ENCODE peak calls at places on chromosome 21, in ten cellular contexts. I is AG09309; M is cardiac septum; B is type B pancreatic cell; K is HTR-8/SVneo; Y is GM23338; D is CD4-positive, alpha-beta T cell; A is anterior cingulate cortex; E is activated naive CD4-positive, alpha-beta T cell; Q is iris pigment epithelial cell. H is an unnamed sample.

GRCh38 chr21:27421654-27422053 is 454.8 kb upstream of the ADAMTS5 start:
- DNase-seq in I (no peak), M (no peak), B (no peak), K (no peak), Y (no peak), D (no peak), A (no peak), E (no peak), Q (no peak), H (no peak)

GRCh38 chr21:17454315-17455027 is 58.4 kb upstream of the CXADR start:
- DNase-seq in I (peak), M (no peak), B (peak), K (peak), Y (peak), D (no peak), A (peak), E (no peak), Q (peak), H (no peak)

GRCh38 chr21:34534522-34534921 is 22.5 kb upstream of the KCNE1 start:
- DNase-seq in I (no peak), M (no peak), B (no peak), K (no peak), Y (no peak), D (no peak), A (peak), E (no peak), Q (no peak), H (no peak)

GRCh38 chr21:33490991-33491372 is 534 bp downstream of the DNAJC28 start:
- DNase-seq in I (no peak), M (no peak), B (no peak), K (peak), Y (no peak), D (no peak), A (no peak), E (no peak), Q (no peak), H (no peak)

GRCh38 chr21:34843562-34843961 is 174.8 kb downstream of the CLIC6 start:
- DNase-seq in I (no peak), M (no peak), B (no peak), K (no peak), Y (no peak), D (no peak), A (no peak), E (no peak), Q (no peak), H (no peak)

GRCh38 chr21:42722153-42722552 is 68.7 kb downstream of the PDE9A start:
- DNase-seq in I (no peak), M (no peak), B (no peak), K (no peak), Y (no peak), D (no peak), A (no peak), E (no peak), Q (no peak), H (no peak)

GRCh38 chr21:26842976-26843911 is 2.0 kb downstream of the ADAMTS1 start:
- DNase-seq in I (peak), M (peak), B (peak), K (peak), Y (peak), D (no peak), A (peak), E (no peak), Q (peak), H (no peak)

GRCh38 chr21:43194303-43195130 is 25.7 kb downstream of the CRYAA start:
- DNase-seq in I (no peak), M (peak), B (peak), K (no peak), Y (no peak), D (no peak), A (no peak), E (no peak), Q (no peak), H (no peak)

GRCh38 chr21:44375281-44375651 is 21.8 kb downstream of the TRPM2 start:
- DNase-seq in I (no peak), M (peak), B (peak), K (no peak), Y (no peak), D (peak), A (no peak), E (no peak), Q (no peak), H (no peak)

GRCh38 chr21:44090332-44090731 is 16.9 kb upstream of the PWP2 start:
- DNase-seq in I (no peak), M (peak), B (peak), K (no peak), Y (no peak), D (peak), A (no peak), E (no peak), Q (no peak), H (no peak)

GRCh38 chr21:31873696-31874599 is 1.1 kb downstream of the HUNK start:
- DNase-seq in I (no peak), M (no peak), B (peak), K (no peak), Y (peak), D (no peak), A (no peak), E (peak), Q (no peak), H (peak)

GRCh38 chr21:43367296-43367695 is 59.6 kb downstream of the SIK1 start:
- DNase-seq in I (no peak), M (no peak), B (no peak), K (no peak), Y (no peak), D (no peak), A (peak), E (no peak), Q (no peak), H (no peak)

GRCh38 chr21:42939581-42940413 is 14.4 kb upstream of the ERVH48-1 start:
- DNase-seq in I (peak), M (peak), B (no peak), K (peak), Y (no peak), D (no peak), A (peak), E (no peak), Q (peak), H (no peak)

GRCh38 chr21:25735895-25736597 is 1.3 kb downstream of the GABPA start:
- DNase-seq in I (no peak), M (no peak), B (no peak), K (no peak), Y (peak), D (no peak), A (no peak), E (no peak), Q (peak), H (no peak)

GRCh38 chr21:33419538-33420123 is 16.4 kb downstream of the IFNGR2 start:
- DNase-seq in I (no peak), M (no peak), B (no peak), K (no peak), Y (no peak), D (no peak), A (no peak), E (no peak), Q (peak), H (no peak)

GRCh38 chr21:26965567-26966359 is 1.1 kb downstream of the ADAMTS5 start:
- DNase-seq in I (no peak), M (no peak), B (peak), K (no peak), Y (peak), D (no peak), A (no peak), E (no peak), Q (no peak), H (no peak)

GRCh38 chr21:27393726-27394125 is 426.8 kb upstream of the ADAMTS5 start:
- DNase-seq in I (no peak), M (no peak), B (no peak), K (no peak), Y (no peak), D (no peak), A (no peak), E (no peak), Q (peak), H (no peak)

GRCh38 chr21:45906859-45907258 is 74.7 kb upstream of the COL6A1 start:
- DNase-seq in I (no peak), M (no peak), B (no peak), K (no peak), Y (no peak), D (no peak), A (no peak), E (no peak), Q (no peak), H (no peak)

GRCh38 chr21:36891692-36892091 is 74.8 kb downstream of the HLCS start:
- DNase-seq in I (peak), M (no peak), B (no peak), K (no peak), Y (no peak), D (no peak), A (no peak), E (no peak), Q (no peak), H (no peak)

GRCh38 chr21:45617021-45617930 is 26.2 kb upstream of the PCBP3 start:
- DNase-seq in I (no peak), M (peak), B (no peak), K (no peak), Y (peak), D (no peak), A (no peak), E (no peak), Q (no peak), H (no peak)

GRCh38 chr21:33199516-33200217 is 30.1 kb upstream of the IFNAR2 start:
- DNase-seq in I (peak), M (no peak), B (peak), K (peak), Y (peak), D (peak), A (peak), E (peak), Q (peak), H (peak)

GRCh38 chr21:21612446-21612845 is 614.2 kb downstream of the NCAM2 start:
- DNase-seq in I (no peak), M (no peak), B (no peak), K (peak), Y (peak), D (no peak), A (no peak), E (no peak), Q (peak), H (no peak)

GRCh38 chr21:37196847-37197246 is 70.3 kb downstream of the VPS26C start:
- DNase-seq in I (no peak), M (no peak), B (no peak), K (no peak), Y (no peak), D (no peak), A (no peak), E (no peak), Q (no peak), H (no peak)

GRCh38 chr21:45032977-45033705 is 41.2 kb upstream of the ADARB1 start:
- DNase-seq in I (no peak), M (peak), B (no peak), K (no peak), Y (no peak), D (no peak), A (no peak), E (no peak), Q (no peak), H (no peak)

GRCh38 chr21:44521928-44522752 is 17.9 kb downstream of the KRTAP10-1 start:
- DNase-seq in I (no peak), M (peak), B (peak), K (no peak), Y (no peak), D (no peak), A (no peak), E (no peak), Q (no peak), H (no peak)

GRCh38 chr21:32278068-32278467 is 781 bp downstream of the MIS18A start:
- DNase-seq in I (no peak), M (no peak), B (no peak), K (no peak), Y (peak), D (no peak), A (no peak), E (no peak), Q (peak), H (no peak)

GRCh38 chr21:15098908-15099307 is 34.1 kb upstream of the NRIP1 start:
- DNase-seq in I (no peak), M (no peak), B (no peak), K (no peak), Y (no peak), D (no peak), A (no peak), E (no peak), Q (no peak), H (no peak)

GRCh38 chr21:38806153-38806941 is 618 bp downstream of the ETS2 start:
- DNase-seq in I (no peak), M (no peak), B (no peak), K (no peak), Y (peak), D (peak), A (no peak), E (peak), Q (no peak), H (no peak)

GRCh38 chr21:39062196-39062900 is 120.9 kb downstream of the PSMG1 start:
- DNase-seq in I (no peak), M (no peak), B (no peak), K (no peak), Y (no peak), D (no peak), A (no peak), E (no peak), Q (no peak), H (no peak)

GRCh38 chr21:34807881-34808568 is 139.2 kb downstream of the CLIC6 start:
- DNase-seq in I (peak), M (peak), B (no peak), K (peak), Y (no peak), D (peak), A (no peak), E (no peak), Q (peak), H (no peak)

GRCh38 chr21:42388740-42389448 is 7.0 kb downstream of the TMPRSS3 start:
- DNase-seq in I (no peak), M (peak), B (no peak), K (no peak), Y (peak), D (no peak), A (no peak), E (no peak), Q (no peak), H (no peak)

GRCh38 chr21:30168086-30168485 is 1.5 kb upstream of the CLDN17 start:
- DNase-seq in I (no peak), M (no peak), B (no peak), K (no peak), Y (no peak), D (no peak), A (no peak), E (no peak), Q (no peak), H (no peak)

GRCh38 chr21:38985423-38986378 is 180.0 kb downstream of the ETS2 start:
- DNase-seq in I (peak), M (peak), B (no peak), K (peak), Y (no peak), D (no peak), A (no peak), E (no peak), Q (peak), H (peak)

GRCh38 chr21:28419110-28419509 is 573.6 kb downstream of the LTN1 start:
- DNase-seq in I (no peak), M (no peak), B (no peak), K (no peak), Y (no peak), D (no peak), A (no peak), E (no peak), Q (peak), H (no peak)

H was measured in NCI-H1436.